ENCODE peak calls at places on chromosomes 6 and 20, in four cellular contexts. W is cardiac muscle cell; Z is CD4-positive, CD25-positive, alpha-beta regulatory T cell; U is left ventricle myocardium inferior. Q is an unnamed sample. For H3K4me1 and H3K36me3, the result is how much of the 10 kb centered on the place peaks cover.

GRCh38 chr6:70673601-70674000 is 5.9 kb downstream of the SMAP1 start:
- DNase-seq in W (no peak), Z (no peak), U (no peak), Q (no peak)

GRCh38 chr6:118755941-118756646 is 104.7 kb upstream of the CEP85L start:
- DNase-seq in W (no peak), U (no peak), Z (no peak), Q (no peak)

GRCh38 chr20:19850190-19850533 is 92.1 kb downstream of the RIN2 start:
- DNase-seq in W (peak), Z (no peak), U (peak), Q (no peak)

GRCh38 chr6:121809211-121809610 is 373.8 kb downstream of the GJA1 start:
- DNase-seq in U (no peak), W (no peak), Z (no peak), Q (no peak)

GRCh38 chr6:3361312-3362037 is 95.4 kb downstream of the SLC22A23 start:
- DNase-seq in Z (no peak), U (no peak), W (no peak), Q (no peak)

GRCh38 chr6:36130672-36131516 is 581 bp downstream of the MAPK13 start:
- DNase-seq in W (no peak), Z (peak), U (no peak), Q (no peak)

GRCh38 chr20:43824699-43825402 is 89.8 kb upstream of the TOX2 start:
- DNase-seq in Z (no peak), U (no peak), W (peak), Q (no peak)

GRCh38 chr20:38181207-38181693 is 16.2 kb upstream of the TGM2 start:
- DNase-seq in U (no peak), W (no peak), Z (no peak), Q (no peak)

GRCh38 chr6:1630212-1630770 is 20.6 kb downstream of the FOXC1 start:
- DNase-seq in W (no peak), Z (no peak), U (no peak), Q (no peak)

GRCh38 chr6:87932361-87932760 is 115.3 kb upstream of the SPACA1 start:
- DNase-seq in W (peak), U (no peak), Z (no peak), Q (no peak)

GRCh38 chr6:115842338-115842737 is 218.4 kb downstream of the FRK start:
- DNase-seq in Z (no peak), U (no peak), W (no peak), Q (no peak)

GRCh38 chr20:37850724-37851123 is 52.2 kb upstream of the VSTM2L start:
- DNase-seq in Z (no peak), U (no peak), W (peak), Q (no peak)

GRCh38 chr6:37636112-37636511 is 61.6 kb downstream of the MDGA1 start:
- DNase-seq in U (no peak), W (no peak), Z (no peak), Q (no peak)

GRCh38 chr6:19433101-19433500 is 404.1 kb upstream of the ID4 start:
- DNase-seq in U (no peak), Z (no peak), W (no peak), Q (no peak)

GRCh38 chr6:6599468-6599873 is 11.0 kb downstream of the LY86 start:
- DNase-seq in W (no peak), Z (no peak), U (peak), Q (no peak)

GRCh38 chr20:31974975-31975481 is 7.1 kb downstream of the XKR7 start:
- DNase-seq in Z (no peak), U (no peak), W (no peak), Q (no peak)

GRCh38 chr20:42506397-42506796 is 683.3 kb downstream of the PTPRT start:
- DNase-seq in U (no peak), Z (no peak), W (no peak), Q (no peak)
- H3K4me1 ChIP-seq in U (under half), Z (under half), W (under half), Q (under half)

DNA sequence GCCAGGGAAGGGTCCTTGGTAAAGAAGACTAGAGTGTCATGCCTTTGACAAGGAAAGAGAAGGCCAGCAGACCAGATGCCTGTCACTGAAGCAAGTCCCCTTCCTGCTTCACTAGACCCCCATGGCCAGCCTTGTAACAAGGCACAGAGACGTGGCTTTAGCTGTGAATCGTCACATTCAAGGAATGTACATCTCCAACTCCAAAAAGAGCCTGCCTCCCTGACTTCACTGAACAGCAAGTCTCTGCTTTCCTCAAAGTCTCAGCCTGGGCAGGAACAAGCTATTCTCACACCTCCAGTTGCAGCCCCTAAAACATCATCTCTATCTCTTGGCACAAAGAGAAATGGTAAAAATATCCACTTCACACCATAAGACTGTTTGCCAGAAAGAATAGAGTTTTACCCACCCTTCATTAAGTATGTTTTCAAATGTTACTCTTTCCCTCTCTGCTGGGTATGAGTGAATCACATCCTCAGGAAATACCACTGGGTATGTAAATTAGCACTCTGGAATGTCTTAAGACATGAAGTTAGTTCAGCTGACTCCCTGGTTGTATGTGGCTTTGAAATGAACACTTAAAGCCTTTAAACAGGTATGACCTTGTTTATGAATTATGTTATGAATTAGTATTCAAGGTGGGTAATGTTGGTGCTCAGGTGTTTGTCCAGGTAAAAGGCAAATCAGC is 46.4 kb upstream of the NT5E start:
- DNase-seq in Z (no peak), U (no peak), W (no peak), Q (no peak)
- H3K4me3 ChIP-seq in Z (no peak), U (no peak), W (no peak), Q (no peak)

GRCh38 chr6:42967228-42967627 is 6.7 kb downstream of the GNMT start:
- DNase-seq in U (no peak), W (no peak), Z (no peak), Q (no peak)

GRCh38 chr6:42969934-42970333 is 9.0 kb downstream of the PEX6 start:
- DNase-seq in Z (no peak), U (no peak), W (no peak), Q (no peak)

GRCh38 chr6:42968126-42968701 is 7.7 kb downstream of the GNMT start:
- DNase-seq in W (no peak), Z (no peak), U (no peak), Q (no peak)

GRCh38 chr6:42969431-42969830 is 8.9 kb downstream of the GNMT start:
- DNase-seq in W (no peak), Z (no peak), U (no peak), Q (no peak)

DNA sequence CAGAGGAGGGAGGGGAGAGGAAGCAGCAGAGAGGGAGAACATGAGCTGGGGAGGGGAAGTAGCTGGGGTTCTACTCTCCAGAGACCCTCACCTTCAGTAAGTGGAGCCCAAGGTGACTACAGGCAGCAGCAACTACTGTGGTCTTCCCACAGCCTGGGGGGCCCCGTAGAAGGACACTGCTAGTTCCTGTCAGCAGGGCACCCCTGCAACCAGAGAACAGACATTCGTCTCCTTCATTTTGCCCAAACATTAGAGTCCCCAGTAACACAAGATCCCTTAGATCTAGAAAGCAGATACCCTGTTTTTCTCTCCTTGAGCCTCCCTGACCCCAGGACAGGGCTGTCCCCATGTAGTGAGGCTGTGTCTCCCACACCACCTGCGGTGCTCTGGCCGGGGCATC is 8.2 kb downstream of the GNMT start:
- DNase-seq in W (no peak), U (no peak), Z (no peak), Q (no peak)
- H3K36me3 ChIP-seq in W (under half), U (half or more), Z (under half), Q (half or more)

DNA sequence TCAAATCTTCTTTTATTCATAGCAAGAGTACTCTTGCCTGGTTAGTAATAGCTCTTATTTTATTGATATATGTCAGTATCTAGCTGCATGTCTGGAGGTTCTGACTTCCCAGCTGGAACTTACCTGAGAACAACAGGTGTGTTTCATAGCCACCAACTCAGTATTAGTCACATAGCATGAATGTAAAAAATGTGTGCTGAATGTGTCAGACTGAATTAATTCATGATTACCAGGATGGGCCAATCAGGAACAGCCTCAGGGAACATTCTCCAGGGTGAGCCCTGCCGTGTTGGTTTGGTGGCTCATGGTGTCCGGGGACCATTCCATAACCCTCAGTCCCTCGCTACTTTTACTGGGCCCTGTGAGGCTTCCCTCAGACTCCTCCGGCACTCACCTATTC is 99.7 kb downstream of the TULP4 start:
- DNase-seq in U (no peak), W (no peak), Z (no peak), Q (no peak)
- H3K4me1 ChIP-seq in U (under half), W (under half), Z (under half), Q (under half)

DNA sequence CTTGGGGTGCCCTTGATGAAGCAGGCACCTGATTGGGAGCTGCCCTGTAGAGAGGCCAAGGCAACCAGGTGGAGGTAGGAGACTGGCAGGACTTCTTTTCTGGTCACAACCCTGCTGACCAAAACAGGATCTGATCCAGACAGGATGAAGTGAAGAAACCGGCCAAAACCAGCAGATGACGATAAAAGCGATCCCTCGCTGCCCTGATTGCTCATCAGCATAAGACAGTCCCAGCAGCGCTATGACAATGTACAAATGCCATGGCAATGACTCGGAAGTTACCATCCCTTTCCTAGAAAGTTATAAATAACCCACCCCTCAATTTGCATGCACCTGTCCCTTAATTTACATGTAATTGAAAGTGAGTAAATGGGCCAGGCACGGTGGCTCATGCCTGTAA is 88.4 kb upstream of the PDE10A start:
- DNase-seq in U (no peak), W (no peak), Z (no peak), Q (no peak)
- H3K4me3 ChIP-seq in U (no peak), W (no peak), Z (no peak), Q (no peak)

GRCh38 chr6:28274888-28275287 is 6.5 kb upstream of the PGBD1 start:
- DNase-seq in U (no peak), Z (no peak), W (no peak), Q (no peak)
- H3K36me3 ChIP-seq in U (half or more), Z (half or more), W (under half), Q (under half)

DNA sequence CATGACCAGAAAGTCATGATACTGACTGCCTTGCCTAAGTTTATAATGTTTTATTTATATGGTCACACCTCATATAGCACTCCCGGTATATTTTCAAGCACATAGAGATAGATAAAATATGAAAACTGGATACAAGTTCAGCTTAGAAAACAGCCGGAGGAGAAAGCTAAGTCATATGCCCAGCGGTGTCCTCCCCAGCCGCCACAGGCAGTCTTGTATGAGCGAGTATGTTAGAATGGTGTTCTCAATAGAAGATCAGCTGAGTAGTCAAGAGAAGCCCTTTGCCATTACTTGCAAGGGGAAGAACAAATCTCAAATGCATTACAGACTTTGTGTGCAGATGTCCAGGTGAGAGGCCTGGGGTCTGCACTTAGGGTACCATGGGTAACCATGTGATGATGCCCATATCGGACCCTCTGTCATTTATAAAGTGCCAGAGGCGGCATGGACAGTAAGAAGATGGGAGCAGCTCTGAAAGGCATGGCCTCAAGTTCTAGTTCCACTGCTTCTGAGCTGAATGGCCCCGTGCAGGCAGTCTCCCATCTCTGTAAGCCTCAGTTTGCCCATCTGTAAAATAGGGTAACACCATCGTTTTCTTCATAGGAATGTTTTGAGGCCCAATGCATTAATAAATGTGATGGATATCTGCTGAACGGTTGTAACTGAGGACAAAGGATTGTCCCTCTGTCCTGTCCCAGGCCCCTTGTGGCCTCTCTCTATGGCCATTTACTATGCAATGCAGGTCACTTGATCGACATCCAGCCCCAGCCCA is 195.7 kb upstream of the SNX9 start:
- DNase-seq in Z (no peak), W (no peak), U (no peak), Q (no peak)
- H3K4me1 ChIP-seq in Z (under half), W (under half), U (under half), Q (under half)

GRCh38 chr20:50892394-50892793 is 38.8 kb downstream of the ADNP start:
- DNase-seq in Z (no peak), W (no peak), U (no peak), Q (no peak)
- H3K4me3 ChIP-seq in Z (no peak), W (no peak), U (no peak), Q (no peak)

GRCh38 chr6:161100072-161100471 is 108.5 kb downstream of the MAP3K4 start:
- DNase-seq in Z (no peak), U (no peak), W (no peak), Q (no peak)
- H3K36me3 ChIP-seq in Z (half or more), U (half or more), W (under half), Q (under half)

GRCh38 chr6:132256457-132256856 is 144.8 kb downstream of the MOXD1 start:
- DNase-seq in W (no peak), Z (no peak), U (no peak), Q (no peak)
- H3K4me1 ChIP-seq in W (under half), Z (under half), U (under half), Q (under half)